ENCODE peak calls at places on chromosomes 4 and X, in six cellular contexts. One of them, this sample, is unnamed.
A peak's percentile ranks its signal among the peaks of the same experiment; 100 is the strongest.

GRCh38 chrX:149881081-149881711 is at the start of gene MAGEA8:
- DNase-seq in stimulated activated CD4-positive, alpha-beta T cell treated with anti-CD3 and anti-CD28 coated beads, Interleukin-4, amount 100 ng/mL, for 1 hour: no peak
- DNase-seq in NCI-H69: peak; percentile 0
- DNase-seq in NCI-H1105: no peak
- DNase-seq in AG08396: no peak
- DNase-seq in T-helper 2 cell treated with Interferon-gamma antibody and Interleukin-4, amounts not matched to agents 5 μg/mL and 100 μg/mL, for 36 hours: no peak
- DNase-seq in this sample: no peak

GRCh38 chr4:103075435-103075893 is 1.1 kb downstream of the SLC9B2 start:
- DNase-seq in AG08396: peak; percentile 34
- DNase-seq in T-helper 2 cell treated with Interferon-gamma antibody and Interleukin-4, amounts not matched to agents 5 μg/mL and 100 μg/mL, for 36 hours: no peak
- DNase-seq in NCI-H69: peak; percentile 15
- DNase-seq in NCI-H1105: no peak
- DNase-seq in stimulated activated CD4-positive, alpha-beta T cell treated with anti-CD3 and anti-CD28 coated beads, Interleukin-4, amount 100 ng/mL, for 1 hour: no peak
- DNase-seq in this sample: peak; percentile 51

GRCh38 chr4:67521506-67521905 is 23.8 kb downstream of the CENPC start:
- DNase-seq in T-helper 2 cell treated with Interferon-gamma antibody and Interleukin-4, amounts not matched to agents 5 μg/mL and 100 μg/mL, for 36 hours: no peak
- DNase-seq in AG08396: no peak
- DNase-seq in NCI-H1105: no peak
- DNase-seq in NCI-H69: no peak
- DNase-seq in stimulated activated CD4-positive, alpha-beta T cell treated with anti-CD3 and anti-CD28 coated beads, Interleukin-4, amount 100 ng/mL, for 1 hour: no peak
- DNase-seq in this sample: no peak

GRCh38 chr4:109730294-109731051 is 603 bp upstream of the PLA2G12A start:
- DNase-seq in NCI-H69: peak; percentile 70
- DNase-seq in AG08396: peak; percentile 67
- DNase-seq in stimulated activated CD4-positive, alpha-beta T cell treated with anti-CD3 and anti-CD28 coated beads, Interleukin-4, amount 100 ng/mL, for 1 hour: no peak
- DNase-seq in NCI-H1105: peak; percentile 8
- DNase-seq in T-helper 2 cell treated with Interferon-gamma antibody and Interleukin-4, amounts not matched to agents 5 μg/mL and 100 μg/mL, for 36 hours: no peak
- DNase-seq in this sample: peak; percentile 48

GRCh38 chrX:71870337-71871098 is 40.1 kb upstream of the NHSL2 start:
- DNase-seq in NCI-H69: no peak
- DNase-seq in T-helper 2 cell treated with Interferon-gamma antibody and Interleukin-4, amounts not matched to agents 5 μg/mL and 100 μg/mL, for 36 hours: no peak
- DNase-seq in stimulated activated CD4-positive, alpha-beta T cell treated with anti-CD3 and anti-CD28 coated beads, Interleukin-4, amount 100 ng/mL, for 1 hour: no peak
- DNase-seq in AG08396: no peak
- DNase-seq in NCI-H1105: no peak
- DNase-seq in this sample: no peak

GRCh38 chrX:39975094-39975865 is 122.5 kb downstream of the BCOR start:
- DNase-seq in NCI-H69: peak; percentile 94
- DNase-seq in NCI-H1105: peak; percentile 25
- DNase-seq in stimulated activated CD4-positive, alpha-beta T cell treated with anti-CD3 and anti-CD28 coated beads, Interleukin-4, amount 100 ng/mL, for 1 hour: no peak
- DNase-seq in T-helper 2 cell treated with Interferon-gamma antibody and Interleukin-4, amounts not matched to agents 5 μg/mL and 100 μg/mL, for 36 hours: no peak
- DNase-seq in AG08396: no peak
- DNase-seq in this sample: no peak

GRCh38 chr4:141730805-141731204 is 94.4 kb downstream of the IL15 start:
- DNase-seq in stimulated activated CD4-positive, alpha-beta T cell treated with anti-CD3 and anti-CD28 coated beads, Interleukin-4, amount 100 ng/mL, for 1 hour: no peak
- DNase-seq in T-helper 2 cell treated with Interferon-gamma antibody and Interleukin-4, amounts not matched to agents 5 μg/mL and 100 μg/mL, for 36 hours: no peak
- DNase-seq in NCI-H69: no peak
- DNase-seq in NCI-H1105: no peak
- DNase-seq in AG08396: no peak
- DNase-seq in this sample: no peak

GRCh38 chrX:116009871-116010710 is 160.5 kb upstream of the AGTR2 start:
- DNase-seq in T-helper 2 cell treated with Interferon-gamma antibody and Interleukin-4, amounts not matched to agents 5 μg/mL and 100 μg/mL, for 36 hours: no peak
- DNase-seq in stimulated activated CD4-positive, alpha-beta T cell treated with anti-CD3 and anti-CD28 coated beads, Interleukin-4, amount 100 ng/mL, for 1 hour: no peak
- DNase-seq in NCI-H69: no peak
- DNase-seq in NCI-H1105: no peak
- DNase-seq in AG08396: no peak
- DNase-seq in this sample: no peak

GRCh38 chr4:11628093-11628725 is 199.5 kb upstream of the HS3ST1 start:
- DNase-seq in NCI-H1105: no peak
- DNase-seq in T-helper 2 cell treated with Interferon-gamma antibody and Interleukin-4, amounts not matched to agents 5 μg/mL and 100 μg/mL, for 36 hours: no peak
- DNase-seq in AG08396: no peak
- DNase-seq in NCI-H69: no peak
- DNase-seq in stimulated activated CD4-positive, alpha-beta T cell treated with anti-CD3 and anti-CD28 coated beads, Interleukin-4, amount 100 ng/mL, for 1 hour: no peak
- DNase-seq in this sample: no peak

GRCh38 chr4:77927991-77928925 is 65.6 kb downstream of the MRPL1 start:
- DNase-seq in NCI-H69: peak; percentile 52
- DNase-seq in stimulated activated CD4-positive, alpha-beta T cell treated with anti-CD3 and anti-CD28 coated beads, Interleukin-4, amount 100 ng/mL, for 1 hour: no peak
- DNase-seq in NCI-H1105: peak; percentile 83
- DNase-seq in AG08396: no peak
- DNase-seq in T-helper 2 cell treated with Interferon-gamma antibody and Interleukin-4, amounts not matched to agents 5 μg/mL and 100 μg/mL, for 36 hours: no peak
- DNase-seq in this sample: no peak

GRCh38 chrX:53239474-53239873 is 14.5 kb upstream of the KDM5C start:
- DNase-seq in AG08396: no peak
- DNase-seq in T-helper 2 cell treated with Interferon-gamma antibody and Interleukin-4, amounts not matched to agents 5 μg/mL and 100 μg/mL, for 36 hours: peak; percentile 6
- DNase-seq in NCI-H1105: no peak
- DNase-seq in NCI-H69: peak; percentile 38
- DNase-seq in stimulated activated CD4-positive, alpha-beta T cell treated with anti-CD3 and anti-CD28 coated beads, Interleukin-4, amount 100 ng/mL, for 1 hour: peak; percentile 41
- DNase-seq in this sample: no peak

GRCh38 chrX:40189018-40189417 is 91.3 kb upstream of the BCOR start:
- DNase-seq in NCI-H69: peak; percentile 17
- DNase-seq in stimulated activated CD4-positive, alpha-beta T cell treated with anti-CD3 and anti-CD28 coated beads, Interleukin-4, amount 100 ng/mL, for 1 hour: no peak
- DNase-seq in AG08396: no peak
- DNase-seq in T-helper 2 cell treated with Interferon-gamma antibody and Interleukin-4, amounts not matched to agents 5 μg/mL and 100 μg/mL, for 36 hours: no peak
- DNase-seq in NCI-H1105: no peak
- DNase-seq in this sample: no peak

GRCh38 chr4:72909461-72909860 is 160.1 kb downstream of the COX18 start:
- DNase-seq in T-helper 2 cell treated with Interferon-gamma antibody and Interleukin-4, amounts not matched to agents 5 μg/mL and 100 μg/mL, for 36 hours: no peak
- DNase-seq in AG08396: no peak
- DNase-seq in NCI-H1105: no peak
- DNase-seq in stimulated activated CD4-positive, alpha-beta T cell treated with anti-CD3 and anti-CD28 coated beads, Interleukin-4, amount 100 ng/mL, for 1 hour: no peak
- DNase-seq in NCI-H69: no peak
- DNase-seq in this sample: peak; percentile 14

GRCh38 chr4:8370835-8371234 is 69.7 kb downstream of the ACOX3 start:
- DNase-seq in T-helper 2 cell treated with Interferon-gamma antibody and Interleukin-4, amounts not matched to agents 5 μg/mL and 100 μg/mL, for 36 hours: no peak
- DNase-seq in NCI-H69: no peak
- DNase-seq in AG08396: no peak
- DNase-seq in stimulated activated CD4-positive, alpha-beta T cell treated with anti-CD3 and anti-CD28 coated beads, Interleukin-4, amount 100 ng/mL, for 1 hour: no peak
- DNase-seq in NCI-H1105: no peak
- DNase-seq in this sample: no peak

GRCh38 chr4:122219356-122219755 is 67.2 kb downstream of the BLTP1 start:
- DNase-seq in NCI-H69: no peak
- DNase-seq in AG08396: no peak
- DNase-seq in T-helper 2 cell treated with Interferon-gamma antibody and Interleukin-4, amounts not matched to agents 5 μg/mL and 100 μg/mL, for 36 hours: no peak
- DNase-seq in stimulated activated CD4-positive, alpha-beta T cell treated with anti-CD3 and anti-CD28 coated beads, Interleukin-4, amount 100 ng/mL, for 1 hour: no peak
- DNase-seq in NCI-H1105: no peak
- DNase-seq in this sample: no peak